ENCODE peak calls at places on chromosomes 13 and 19, in ten cellular contexts. F is cardiac fibroblast, B is A549, V is K562, Y is IMR-90, N is AG04450, G is astrocyte of the cerebellum, C is ovary, X is fibroblast of mammary gland, L is PC-3. P is an unnamed sample.

GRCh38 chr19:1503089-1503924 is 9.5 kb downstream of the ADAMTSL5 start:
- DNase-seq in F (peak; percentile 34), B (peak; percentile 25), V (peak; percentile 85), Y (peak; percentile 32), N (no peak), G (no peak), C (no peak), X (peak; percentile 27), L (peak; percentile 21), P (no peak)

GRCh38 chr19:39497850-39498261 is 891 bp upstream of the DLL3 start:
- DNase-seq in F (no peak), B (no peak), V (peak; percentile 73), Y (peak; percentile 19), N (no peak), G (no peak), C (peak; percentile 35), X (peak; percentile 24), L (peak; percentile 33), P (peak; percentile 34)

GRCh38 chr13:113419531-113420183 is 33.6 kb downstream of the ADPRHL1 start:
- DNase-seq in F (no peak), B (no peak), V (peak; percentile 72), Y (no peak), N (no peak), G (no peak), C (no peak), X (no peak), L (no peak), P (no peak)

GRCh38 chr13:32537580-32538233 is 888 bp downstream of the N4BP2L2 start:
- DNase-seq in F (peak; percentile 22), B (no peak), V (peak; percentile 10), Y (no peak), N (no peak), G (no peak), C (peak; percentile 57), X (no peak), L (no peak), P (peak; percentile 8)

GRCh38 chr19:35355851-35356460 is 2.3 kb upstream of the FFAR3 start:
- DNase-seq in F (no peak), B (no peak), V (no peak), Y (no peak), N (no peak), G (no peak), C (no peak), X (no peak), L (no peak), P (no peak)

GRCh38 chr19:48873476-48874308 is 1.5 kb downstream of the PPP1R15A start:
- DNase-seq in F (no peak), B (no peak), V (peak; percentile 90), Y (no peak), N (no peak), G (no peak), C (no peak), X (no peak), L (no peak), P (no peak)

GRCh38 chr13:21671793-21672680 is 1.2 kb downstream of the FGF9 start:
- DNase-seq in F (no peak), B (no peak), V (no peak), Y (no peak), N (no peak), G (no peak), C (no peak), X (no peak), L (no peak), P (no peak)

GRCh38 chr13:29594310-29594709 is 1.2 kb downstream of the SLC7A1 start:
- DNase-seq in F (peak; percentile 88), B (peak; percentile 61), V (no peak), Y (peak; percentile 91), N (peak; percentile 56), G (no peak), C (peak; percentile 37), X (peak; percentile 89), L (peak; percentile 68), P (peak; percentile 86)

GRCh38 chr13:114067381-114067885 is 65.0 kb downstream of the RASA3 start:
- DNase-seq in F (peak; percentile 60), B (no peak), V (no peak), Y (peak; percentile 68), N (no peak), G (no peak), C (no peak), X (peak; percentile 91), L (peak; percentile 43), P (peak; percentile 60)

GRCh38 chr19:31351212-31352193 is 2.3 kb upstream of the TSHZ3 start:
- DNase-seq in F (peak; percentile 82), B (peak; percentile 46), V (no peak), Y (peak; percentile 63), N (no peak), G (no peak), C (peak; percentile 74), X (peak; percentile 75), L (peak; percentile 15), P (peak; percentile 82)
- H3K4me3 ChIP-seq in F (peak overlapping the region; percentile 80), B (peak overlapping the region; percentile 84), V (peak overlapping the region; percentile 43), Y (peak overlapping the region; percentile 93), N (peak overlapping the region; percentile 88), G (peak overlapping the region; percentile 77), C (peak overlapping the region; percentile 61), X (peak overlapping the region; percentile 64), L (peak overlapping the region; percentile 65), P (peak overlapping the region; percentile 54)

DNA sequence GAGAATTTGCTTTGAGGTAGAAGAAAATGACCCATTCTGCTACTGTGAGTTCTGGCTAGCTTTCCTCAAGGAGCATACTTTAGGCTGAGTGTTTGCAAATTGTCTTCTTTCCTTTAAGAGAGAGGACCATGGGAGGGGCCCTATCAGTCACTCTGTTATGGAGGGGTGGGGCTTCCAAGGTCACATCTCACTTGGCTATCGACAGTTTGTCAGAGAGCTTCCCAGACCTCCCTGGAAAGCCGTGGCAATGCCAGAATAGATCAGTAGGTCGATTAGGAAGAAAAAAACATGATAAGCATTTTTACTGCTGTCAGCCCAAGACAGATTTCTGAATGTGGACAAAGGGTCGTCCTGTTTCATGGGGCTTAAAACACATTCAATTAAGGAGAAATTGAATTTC is 93.3 kb downstream of the OXGR1 start:
- DNase-seq in F (no peak), B (no peak), V (no peak), Y (no peak), N (no peak), G (no peak), C (no peak), X (no peak), L (no peak), P (no peak)
- TF ChIP-seq CTCF in F (no peak), B (no peak), V (no peak), Y (no peak), N (no peak), G (no peak), C (no peak), X (no peak), L (no peak), P (no peak)

GRCh38 chr19:18919895-18920204 is 335 bp downstream of the DDX49 start:
- DNase-seq in F (no peak), B (no peak), V (no peak), Y (no peak), N (no peak), G (no peak), C (no peak), X (peak; percentile 15), L (no peak), P (no peak)
- H3K4me3 ChIP-seq in F (peak overlapping the region; percentile 70), B (peak overlapping the region; percentile 91), V (peak overlapping the region; percentile 95), Y (peak overlapping the region; percentile 72), N (peak overlapping the region; percentile 100), G (peak overlapping the region; percentile 76), C (peak overlapping the region; percentile 74), X (peak overlapping the region; percentile 100), L (peak overlapping the region; percentile 97), P (peak overlapping the region; percentile 83)

DNA sequence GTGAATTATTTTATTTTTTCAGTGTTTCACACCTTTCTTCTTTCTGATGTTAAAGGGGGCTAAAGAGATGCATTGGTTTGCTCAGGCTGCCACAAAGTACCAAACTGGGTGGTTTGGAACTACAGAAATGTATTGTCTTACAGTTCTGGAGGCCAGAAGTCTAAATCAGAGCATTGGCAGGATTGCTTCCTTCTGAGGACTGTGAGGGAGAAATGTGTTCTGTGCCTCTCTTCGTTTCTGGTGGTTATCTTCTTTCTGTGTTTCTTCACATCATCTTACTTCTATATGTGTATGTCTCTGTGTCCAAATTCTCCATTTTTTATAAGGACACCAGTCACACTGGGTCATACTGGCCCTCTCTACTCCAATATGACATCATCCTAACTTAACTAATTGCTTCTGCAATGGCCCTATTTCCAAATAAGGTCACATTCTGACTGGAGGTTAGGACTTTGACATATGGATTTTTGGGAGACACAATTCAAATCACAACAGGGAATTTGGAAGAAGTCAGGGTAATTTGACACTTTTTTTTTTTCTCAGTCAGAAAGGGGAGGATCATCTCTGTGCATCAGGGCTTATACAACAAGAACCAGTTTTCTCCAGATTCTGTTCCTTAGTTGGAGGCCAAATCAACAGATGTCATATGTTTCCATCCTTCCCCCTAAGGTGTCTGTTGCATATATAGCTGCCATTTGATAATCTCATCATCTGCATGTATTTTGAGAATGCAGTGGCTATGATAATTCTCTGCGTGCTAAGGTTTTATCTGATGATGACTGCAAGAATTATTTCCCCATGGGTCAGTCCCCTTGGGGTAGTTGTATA is 188.2 kb downstream of the KCNRG start:
- DNase-seq in F (no peak), B (no peak), V (no peak), Y (no peak), N (no peak), G (no peak), C (no peak), X (no peak), L (no peak), P (no peak)
- TF ChIP-seq CTCF in F (no peak), B (no peak), V (no peak), Y (no peak), N (no peak), G (no peak), C (no peak), X (no peak), L (no peak), P (no peak)

DNA sequence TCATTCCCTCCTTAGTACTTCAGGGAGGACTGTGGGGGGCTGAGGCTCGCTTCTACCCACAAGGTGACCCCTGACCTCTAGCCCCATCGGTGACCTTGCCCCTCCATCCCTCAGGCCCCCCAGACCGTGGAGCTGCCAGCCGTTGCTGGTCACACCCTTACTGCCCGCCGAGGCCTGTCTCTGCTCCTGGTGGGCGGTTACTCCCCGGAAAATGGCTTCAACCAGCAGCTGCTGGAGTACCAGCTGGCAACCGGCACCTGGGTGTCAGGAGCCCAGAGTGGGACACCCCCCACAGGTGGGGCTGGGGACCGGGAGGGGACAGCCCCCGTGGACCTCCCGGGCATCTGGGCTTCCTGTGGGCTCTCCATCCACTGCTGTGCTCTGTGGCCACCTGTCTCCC is 31.9 kb downstream of the MEGF8 start:
- DNase-seq in F (no peak), B (no peak), V (no peak), Y (no peak), N (no peak), G (no peak), C (no peak), X (no peak), L (no peak), P (no peak)
- H3K4me3 ChIP-seq in F (no peak overlapping the region), B (no peak overlapping the region), V (no peak overlapping the region), Y (no peak overlapping the region), N (no peak overlapping the region), G (no peak overlapping the region), C (no peak overlapping the region), X (no peak overlapping the region), L (no peak overlapping the region), P (no peak overlapping the region)

GRCh38 chr19:45468159-45468651 is 409 bp downstream of the FOSB start:
- DNase-seq in F (peak; percentile 43), B (no peak), V (no peak), Y (no peak), N (no peak), G (no peak), C (peak; percentile 57), X (no peak), L (no peak), P (no peak)
- TF ChIP-seq CTCF in F (peak; percentile 3), B (no peak), V (no peak), Y (no peak), N (peak; percentile 16), G (no peak), C (no peak), X (peak; percentile 19), L (no peak), P (no peak)

GRCh38 chr19:4910594-4911273 is 1.4 kb downstream of the UHRF1 start:
- DNase-seq in F (peak; percentile 73), B (no peak), V (no peak), Y (peak; percentile 64), N (no peak), G (no peak), C (no peak), X (peak; percentile 55), L (peak; percentile 80), P (peak; percentile 82)
- H3K4me3 ChIP-seq in F (peak overlapping the region; percentile 66), B (peak overlapping the region; percentile 85), V (peak overlapping the region; percentile 93), Y (peak overlapping the region; percentile 87), N (peak overlapping the region; percentile 67), G (peak overlapping the region; percentile 56), C (peak overlapping the region; percentile 68), X (peak overlapping the region; percentile 68), L (peak overlapping the region; percentile 78), P (peak overlapping the region; percentile 41)